ENCODE peak calls at places on chromosomes 2 and 18, in nine cellular contexts. J is colonic mucosa, N is pancreas, F is prostate gland, B is left lung, O is psoas muscle, E is A549, H is thoracic aorta, W is lower lobe of right lung. X is an unnamed sample. For H3K4me1, the result is how much of the 10 kb centered on the place peaks cover.

GRCh38 chr2:186429095-186429494 is 57.0 kb upstream of the ZC3H15 start:
- DNase-seq in J (no peak), N (no peak), F (no peak), B (no peak), O (no peak), E (no peak), H (no peak), W (no peak), X (no peak)

GRCh38 chr2:54809814-54810213 is 86.4 kb downstream of the EML6 start:
- DNase-seq in J (no peak), N (no peak), F (no peak), B (no peak), O (no peak), E (peak), H (no peak), W (no peak), X (no peak)

GRCh38 chr18:58321986-58322385 is 278.0 kb downstream of the NEDD4L start:
- DNase-seq in J (peak), N (peak), F (peak), B (peak), O (peak), E (peak), H (peak), W (peak), X (no peak)

GRCh38 chr2:101160454-101160853 is 9.3 kb upstream of the TBC1D8 start:
- DNase-seq in J (no peak), N (no peak), F (no peak), B (no peak), O (no peak), E (no peak), H (no peak), W (no peak), X (no peak)

GRCh38 chr2:138395565-138396306 is 105.8 kb upstream of the SPOPL start:
- DNase-seq in J (no peak), N (no peak), F (no peak), B (no peak), O (no peak), E (no peak), H (no peak), W (no peak), X (no peak)

GRCh38 chr2:85933753-85934594 is 45.2 kb upstream of the ST3GAL5 start:
- DNase-seq in J (no peak), N (no peak), F (no peak), B (no peak), O (no peak), E (no peak), H (no peak), W (no peak), X (no peak)

GRCh38 chr2:101356486-101356885 is 30.8 kb downstream of the CREG2 start:
- DNase-seq in J (no peak), N (no peak), F (no peak), B (no peak), O (no peak), E (no peak), H (no peak), W (no peak), X (no peak)

GRCh38 chr2:168530980-168531379 is 74.9 kb downstream of the CERS6 start:
- DNase-seq in J (no peak), N (no peak), F (no peak), B (no peak), O (no peak), E (no peak), H (no peak), W (no peak), X (no peak)

GRCh38 chr2:48713647-48714046 is 41.9 kb downstream of the LHCGR start:
- DNase-seq in J (no peak), N (no peak), F (no peak), B (no peak), O (no peak), E (no peak), H (no peak), W (no peak), X (no peak)

GRCh38 chr2:46876741-46877384 is 38.7 kb downstream of the MCFD2 start:
- DNase-seq in J (peak), N (no peak), F (peak), B (no peak), O (no peak), E (peak), H (no peak), W (no peak), X (peak)

GRCh38 chr2:170525566-170525900 is 189.6 kb upstream of the SP5 start:
- DNase-seq in J (peak), N (no peak), F (peak), B (peak), O (peak), E (peak), H (peak), W (peak), X (peak)

GRCh38 chr18:13192970-13193369 is 25.6 kb upstream of the LDLRAD4 start:
- DNase-seq in J (no peak), N (no peak), F (no peak), B (no peak), O (no peak), E (no peak), H (no peak), W (no peak), X (no peak)

GRCh38 chr2:191105082-191105481 is 45.7 kb downstream of the STAT4 start:
- DNase-seq in J (no peak), N (no peak), F (no peak), B (no peak), O (no peak), E (no peak), H (no peak), W (no peak), X (no peak)

GRCh38 chr2:147174824-147175254 is 670.0 kb upstream of the ACVR2A start:
- DNase-seq in J (no peak), N (no peak), F (no peak), B (no peak), O (no peak), E (no peak), H (no peak), W (no peak), X (no peak)

GRCh38 chr2:96208144-96209010 is at the start of gene STARD7:
- DNase-seq in J (peak), N (peak), F (peak), B (peak), O (peak), E (peak), H (peak), W (peak), X (peak)

GRCh38 chr18:13577091-13577697 is 149.2 kb downstream of the FAM210A start:
- DNase-seq in J (no peak), N (no peak), F (no peak), B (no peak), O (no peak), E (no peak), H (no peak), W (no peak), X (no peak)

GRCh38 chr2:158668394-158668793 is 126.7 kb upstream of the DAPL1 start:
- DNase-seq in J (no peak), N (no peak), F (no peak), B (no peak), O (no peak), E (no peak), H (no peak), W (no peak), X (no peak)

GRCh38 chr2:26503238-26503880 is 25.4 kb upstream of the OTOF start:
- DNase-seq in J (peak), N (peak), F (peak), B (peak), O (peak), E (peak), H (peak), W (peak), X (no peak)

GRCh38 chr18:3074094-3074493 is 61.1 kb upstream of the LPIN2 start:
- DNase-seq in J (peak), N (no peak), F (no peak), B (no peak), O (no peak), E (no peak), H (no peak), W (no peak), X (no peak)

GRCh38 chr2:167855211-167855610 is 392.2 kb downstream of the STK39 start:
- DNase-seq in J (no peak), N (no peak), F (no peak), B (no peak), O (no peak), E (no peak), H (no peak), W (no peak), X (no peak)

GRCh38 chr18:33817096-33817495 is 239.1 kb downstream of the ASXL3 start:
- DNase-seq in J (no peak), N (no peak), F (no peak), B (no peak), O (no peak), E (no peak), H (no peak), W (no peak), X (no peak)

GRCh38 chr2:80852079-80852807 is 547.7 kb upstream of the LRRTM1 start:
- DNase-seq in J (no peak), N (no peak), F (no peak), B (no peak), O (no peak), E (no peak), H (no peak), W (no peak), X (no peak)

GRCh38 chr18:67590571-67591141 is 74.1 kb upstream of the DSEL start:
- DNase-seq in J (no peak), N (no peak), F (no peak), B (no peak), O (no peak), E (no peak), H (no peak), W (no peak), X (no peak)

GRCh38 chr2:42494434-42495233 is 852 bp upstream of the KCNG3 start:
- DNase-seq in J (peak), N (peak), F (peak), B (peak), O (peak), E (peak), H (no peak), W (peak), X (no peak)

GRCh38 chr2:232927041-232927792 is 57.2 kb downstream of the SNORC start:
- DNase-seq in J (peak), N (no peak), F (no peak), B (no peak), O (peak), E (peak), H (no peak), W (no peak), X (no peak)

GRCh38 chr2:101718993-101719571 is 21.6 kb downstream of the MAP4K4 start:
- DNase-seq in J (no peak), N (no peak), F (no peak), B (no peak), O (no peak), E (no peak), H (no peak), W (no peak), X (no peak)

GRCh38 chr2:30675758-30676157 is 131.5 kb downstream of the CAPN13 start:
- DNase-seq in J (no peak), N (no peak), F (no peak), B (no peak), O (no peak), E (no peak), H (no peak), W (no peak), X (no peak)

GRCh38 chr2:49770919-49771318 is 616.6 kb upstream of the FSHR start:
- DNase-seq in J (no peak), N (peak), F (no peak), B (no peak), O (no peak), E (no peak), H (no peak), W (no peak), X (no peak)

GRCh38 chr2:227504700-227505099 is 32.7 kb downstream of the AGFG1 start:
- DNase-seq in J (no peak), N (no peak), F (no peak), B (no peak), O (no peak), E (no peak), H (no peak), W (no peak), X (no peak)

GRCh38 chr2:102792538-102793208 is 30.8 kb downstream of the TMEM182 start:
- DNase-seq in J (no peak), N (no peak), F (no peak), B (no peak), O (no peak), E (no peak), H (no peak), W (no peak), X (no peak)

GRCh38 chr2:3219536-3219935 is 158.1 kb downstream of the EIPR1 start:
- DNase-seq in J (no peak), N (no peak), F (no peak), B (no peak), O (no peak), E (no peak), H (no peak), W (no peak), X (peak)

GRCh38 chr18:304887-305529 is 37.2 kb upstream of the THOC1 start:
- DNase-seq in J (no peak), N (no peak), F (no peak), B (no peak), O (no peak), E (no peak), H (no peak), W (no peak), X (no peak)

GRCh38 chr2:12686708-12687107 is 30.0 kb upstream of the TRIB2 start:
- DNase-seq in J (no peak), N (no peak), F (no peak), B (no peak), O (no peak), E (no peak), H (no peak), W (no peak), X (no peak)

GRCh38 chr18:67665266-67665665 is 148.7 kb upstream of the DSEL start:
- DNase-seq in J (no peak), N (no peak), F (no peak), B (no peak), O (no peak), E (no peak), H (no peak), W (no peak), X (no peak)

GRCh38 chr2:39136799-39137198 is 15.9 kb upstream of the SOS1 start:
- DNase-seq in J (no peak), N (no peak), F (no peak), B (no peak), O (no peak), E (no peak), H (no peak), W (no peak), X (no peak)

GRCh38 chr2:72619622-72620021 is 206.2 kb downstream of the EXOC6B start:
- DNase-seq in J (no peak), N (peak), F (no peak), B (no peak), O (no peak), E (no peak), H (no peak), W (no peak), X (no peak)

GRCh38 chr2:171309727-171310265 is 124.0 kb downstream of the METTL8 start:
- DNase-seq in J (no peak), N (no peak), F (no peak), B (no peak), O (no peak), E (no peak), H (no peak), W (no peak), X (no peak)

GRCh38 chr2:71776227-71776626 is 322.9 kb downstream of the DYSF start:
- DNase-seq in J (no peak), N (no peak), F (no peak), B (no peak), O (no peak), E (no peak), H (no peak), W (no peak), X (no peak)

GRCh38 chr2:148534416-148535205 is 109.9 kb upstream of the EPC2 start:
- DNase-seq in J (no peak), N (no peak), F (no peak), B (peak), O (peak), E (no peak), H (no peak), W (no peak), X (peak)
- TF ChIP-seq CTCF in J (no peak), N (no peak), F (no peak), B (no peak), O (no peak), E (no peak), H (no peak), W (no peak), X (no peak)

GRCh38 chr18:54209471-54210180 is 14.8 kb downstream of the MBD2 start:
- DNase-seq in J (no peak), N (no peak), F (no peak), B (no peak), O (no peak), E (no peak), H (no peak), W (no peak), X (no peak)
- H3K4me1 ChIP-seq in J (under half), N (under half), F (under half), B (under half), O (under half), E (under half), H (under half), W (under half), X (under half)

GRCh38 chr2:68900496-68901198 is 29.4 kb upstream of the BMP10 start:
- DNase-seq in J (no peak), N (no peak), F (no peak), B (no peak), O (no peak), E (no peak), H (no peak), W (no peak), X (no peak)
- TF ChIP-seq CTCF in J (no peak), N (no peak), F (no peak), B (no peak), O (no peak), E (no peak), H (no peak), W (no peak), X (no peak)

DNA sequence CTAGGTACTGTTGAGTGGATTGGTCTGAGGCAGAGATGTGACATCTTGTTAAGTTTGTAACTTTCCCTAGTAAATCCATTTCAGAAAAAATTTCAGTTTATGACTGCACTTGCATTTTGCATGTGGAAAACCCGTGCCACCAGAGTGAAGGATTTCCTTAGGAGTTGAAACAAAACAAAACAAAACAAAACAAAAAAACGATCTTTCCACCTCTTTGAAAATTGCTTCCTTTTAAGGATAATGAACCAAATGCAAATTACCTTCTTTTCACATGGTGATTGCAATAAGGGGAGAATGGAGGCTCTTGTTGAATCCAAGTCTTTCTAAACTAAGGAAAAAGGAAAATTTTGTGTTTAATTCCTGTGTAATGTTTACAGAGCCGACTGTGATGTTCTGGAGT is 43.2 kb downstream of the PHLPP1 start:
- DNase-seq in J (no peak), N (no peak), F (no peak), B (no peak), O (no peak), E (no peak), H (no peak), W (no peak), X (no peak)
- H3K4me1 ChIP-seq in J (under half), N (under half), F (under half), B (under half), O (under half), E (under half), H (under half), W (under half), X (under half)

GRCh38 chr18:35029770-35030169 is 11.4 kb upstream of the MAPRE2 start:
- DNase-seq in J (no peak), N (no peak), F (no peak), B (no peak), O (no peak), E (no peak), H (no peak), W (no peak), X (no peak)
- TF ChIP-seq CTCF in J (no peak), N (no peak), F (no peak), B (peak), O (peak), E (no peak), H (no peak), W (peak), X (no peak)

DNA sequence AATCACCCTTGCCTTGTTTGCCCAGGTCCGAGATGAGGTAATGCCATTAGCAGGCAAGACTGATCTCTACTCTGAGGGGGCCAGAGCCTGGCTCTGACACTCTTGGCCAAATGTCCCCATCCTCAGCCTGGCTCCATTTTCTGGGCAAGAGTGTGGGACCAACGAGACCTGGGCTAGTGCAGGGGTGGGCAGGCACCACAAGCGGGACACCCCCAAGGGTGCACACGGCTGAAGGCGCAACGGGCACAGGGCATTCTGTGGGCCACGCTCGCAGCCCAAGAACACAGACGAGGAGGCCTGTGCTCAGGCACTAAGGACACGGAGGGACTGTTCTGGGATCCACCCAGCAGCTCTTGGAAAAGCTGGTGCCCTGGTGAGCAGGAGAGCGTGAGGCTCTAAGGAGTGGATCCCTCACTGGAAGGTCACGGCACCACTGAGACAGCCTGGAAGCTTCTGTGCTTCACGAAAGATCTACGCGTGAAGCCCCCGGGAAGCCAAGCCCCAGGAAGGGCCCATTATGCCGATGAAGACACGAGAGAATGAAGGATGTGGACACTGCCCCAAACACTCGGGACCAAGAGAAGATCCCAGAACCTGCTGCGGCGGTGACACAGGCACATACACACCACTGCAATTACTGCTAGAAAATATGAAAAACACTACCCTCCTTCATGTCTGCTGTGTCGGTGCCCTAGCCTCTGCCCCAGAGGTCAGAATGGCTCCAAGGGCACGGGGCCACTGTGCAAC is 138.2 kb downstream of the HDAC4 start:
- DNase-seq in J (peak), N (no peak), F (no peak), B (no peak), O (no peak), E (no peak), H (no peak), W (no peak), X (peak)
- H3K4me1 ChIP-seq in J (under half), N (under half), F (under half), B (half or more), O (half or more), E (under half), H (under half), W (half or more), X (under half)

GRCh38 chr2:119221609-119222008 is 2.0 kb upstream of the STEAP3 start:
- DNase-seq in J (no peak), N (no peak), F (no peak), B (no peak), O (no peak), E (no peak), H (no peak), W (no peak), X (no peak)

GRCh38 chr2:119219873-119220272 is 3.8 kb upstream of the STEAP3 start:
- DNase-seq in J (no peak), N (no peak), F (no peak), B (no peak), O (no peak), E (no peak), H (no peak), W (no peak), X (no peak)

GRCh38 chr2:119216994-119217393 is 6.6 kb upstream of the STEAP3 start:
- DNase-seq in J (no peak), N (peak), F (no peak), B (no peak), O (no peak), E (no peak), H (no peak), W (peak), X (no peak)

GRCh38 chr2:119220720-119221301 is 2.8 kb upstream of the STEAP3 start:
- DNase-seq in J (no peak), N (no peak), F (no peak), B (no peak), O (no peak), E (no peak), H (no peak), W (no peak), X (no peak)

GRCh38 chr2:119218478-119219064 is 5.1 kb upstream of the STEAP3 start:
- DNase-seq in J (no peak), N (peak), F (peak), B (no peak), O (no peak), E (no peak), H (no peak), W (peak), X (no peak)
- TF ChIP-seq CTCF in J (no peak), N (no peak), F (peak), B (no peak), O (peak), E (peak), H (no peak), W (peak), X (no peak)

GRCh38 chr18:77066101-77066500 is 66.5 kb downstream of the MBP start:
- DNase-seq in J (no peak), N (no peak), F (no peak), B (no peak), O (no peak), E (no peak), H (no peak), W (no peak), X (no peak)

GRCh38 chr18:77063256-77063655 is 69.3 kb downstream of the MBP start:
- DNase-seq in J (peak), N (no peak), F (no peak), B (peak), O (no peak), E (no peak), H (no peak), W (peak), X (no peak)

GRCh38 chr18:77067315-77068061 is 65.1 kb downstream of the MBP start:
- DNase-seq in J (peak), N (no peak), F (no peak), B (peak), O (peak), E (peak), H (peak), W (peak), X (peak)

GRCh38 chr18:77066689-77067088 is 65.9 kb downstream of the MBP start:
- DNase-seq in J (no peak), N (no peak), F (no peak), B (no peak), O (no peak), E (no peak), H (no peak), W (no peak), X (no peak)

GRCh38 chr18:77065221-77065981 is 67.2 kb downstream of the MBP start:
- DNase-seq in J (no peak), N (no peak), F (no peak), B (peak), O (peak), E (peak), H (no peak), W (peak), X (no peak)
- H3K4me1 ChIP-seq in J (under half), N (under half), F (under half), B (half or more), O (under half), E (half or more), H (half or more), W (half or more), X (half or more)

X was measured in suprapubic skin.